ENCODE peak calls at places on chromosomes 5 and 9, in six cellular contexts. One of them, this sample, is unnamed.

GRCh38 chr9:111965566-111966019 is 69.0 kb downstream of the UGCG start:
- DNase-seq in WERI-Rb-1: no peak
- DNase-seq in ovary: no peak
- DNase-seq in breast epithelium: no peak
- DNase-seq in hepatocyte: peak
- DNase-seq in brain microvascular endothelial cell: peak
- DNase-seq in this sample: peak

GRCh38 chr5:17374973-17375844 is 122.8 kb upstream of the TAF11L2 start:
- DNase-seq in brain microvascular endothelial cell: peak
- DNase-seq in ovary: no peak
- DNase-seq in breast epithelium: no peak
- DNase-seq in hepatocyte: peak
- DNase-seq in WERI-Rb-1: no peak
- DNase-seq in this sample: peak

GRCh38 chr5:9052421-9052820 is 493.5 kb downstream of the SEMA5A start:
- DNase-seq in hepatocyte: no peak
- DNase-seq in brain microvascular endothelial cell: peak
- DNase-seq in breast epithelium: no peak
- DNase-seq in WERI-Rb-1: no peak
- DNase-seq in ovary: no peak
- DNase-seq in this sample: no peak

GRCh38 chr5:124747770-124748686 is 1.6 kb upstream of the ZNF608 start:
- DNase-seq in breast epithelium: no peak
- DNase-seq in brain microvascular endothelial cell: no peak
- DNase-seq in hepatocyte: peak
- DNase-seq in ovary: no peak
- DNase-seq in WERI-Rb-1: peak
- DNase-seq in this sample: no peak

GRCh38 chr5:180959661-180960060 is 29.0 kb upstream of the BTNL3 start:
- DNase-seq in hepatocyte: no peak
- DNase-seq in ovary: no peak
- DNase-seq in brain microvascular endothelial cell: no peak
- DNase-seq in breast epithelium: no peak
- DNase-seq in WERI-Rb-1: no peak
- DNase-seq in this sample: no peak

GRCh38 chr5:59798862-59799667 is 94.5 kb downstream of the PDE4D start:
- DNase-seq in ovary: no peak
- DNase-seq in breast epithelium: no peak
- DNase-seq in hepatocyte: peak
- DNase-seq in WERI-Rb-1: no peak
- DNase-seq in brain microvascular endothelial cell: no peak
- DNase-seq in this sample: peak

GRCh38 chr5:146137967-146138403 is 32.6 kb upstream of the PLAC8L1 start:
- DNase-seq in hepatocyte: peak
- DNase-seq in breast epithelium: no peak
- DNase-seq in brain microvascular endothelial cell: peak
- DNase-seq in ovary: no peak
- DNase-seq in WERI-Rb-1: no peak
- DNase-seq in this sample: no peak

GRCh38 chr5:9381464-9381863 is 164.4 kb downstream of the SEMA5A start:
- DNase-seq in breast epithelium: no peak
- DNase-seq in ovary: no peak
- DNase-seq in hepatocyte: no peak
- DNase-seq in brain microvascular endothelial cell: no peak
- DNase-seq in WERI-Rb-1: no peak
- DNase-seq in this sample: no peak

GRCh38 chr9:33148367-33149019 is 18.6 kb downstream of the B4GALT1 start:
- DNase-seq in ovary: peak
- DNase-seq in WERI-Rb-1: no peak
- DNase-seq in brain microvascular endothelial cell: no peak
- DNase-seq in breast epithelium: no peak
- DNase-seq in hepatocyte: no peak
- DNase-seq in this sample: no peak

GRCh38 chr5:172179032-172179989 is 8.7 kb downstream of the STK10 start:
- DNase-seq in ovary: no peak
- DNase-seq in breast epithelium: no peak
- DNase-seq in WERI-Rb-1: no peak
- DNase-seq in brain microvascular endothelial cell: peak
- DNase-seq in hepatocyte: no peak
- DNase-seq in this sample: no peak

GRCh38 chr5:88269222-88269771 is 652 bp upstream of the TMEM161B start:
- DNase-seq in breast epithelium: no peak
- DNase-seq in brain microvascular endothelial cell: no peak
- DNase-seq in ovary: peak
- DNase-seq in hepatocyte: peak
- DNase-seq in WERI-Rb-1: peak
- DNase-seq in this sample: no peak

GRCh38 chr5:53407373-53407772 is 73.1 kb upstream of the FST start:
- DNase-seq in hepatocyte: no peak
- DNase-seq in breast epithelium: no peak
- DNase-seq in WERI-Rb-1: no peak
- DNase-seq in brain microvascular endothelial cell: peak
- DNase-seq in ovary: no peak
- DNase-seq in this sample: no peak

GRCh38 chr9:15144567-15145174 is 162.3 kb downstream of the TTC39B start:
- DNase-seq in hepatocyte: no peak
- DNase-seq in ovary: no peak
- DNase-seq in WERI-Rb-1: no peak
- DNase-seq in brain microvascular endothelial cell: no peak
- DNase-seq in breast epithelium: no peak
- DNase-seq in this sample: peak

GRCh38 chr5:172065431-172066065 is 59.1 kb upstream of the FBXW11 start:
- DNase-seq in brain microvascular endothelial cell: no peak
- DNase-seq in ovary: no peak
- DNase-seq in breast epithelium: peak
- DNase-seq in WERI-Rb-1: no peak
- DNase-seq in hepatocyte: no peak
- DNase-seq in this sample: no peak

GRCh38 chr5:172505840-172506638 is 51.7 kb upstream of the SH3PXD2B start:
- DNase-seq in hepatocyte: no peak
- DNase-seq in WERI-Rb-1: peak
- DNase-seq in ovary: no peak
- DNase-seq in brain microvascular endothelial cell: no peak
- DNase-seq in breast epithelium: no peak
- DNase-seq in this sample: no peak

GRCh38 chr9:69671291-69671903 is 774 bp downstream of the APBA1 start:
- DNase-seq in breast epithelium: no peak
- DNase-seq in WERI-Rb-1: no peak
- DNase-seq in brain microvascular endothelial cell: no peak
- DNase-seq in ovary: peak
- DNase-seq in hepatocyte: no peak
- DNase-seq in this sample: no peak

GRCh38 chr9:120890415-120891254 is 13.6 kb upstream of the PHF19 start:
- DNase-seq in breast epithelium: no peak
- DNase-seq in hepatocyte: no peak
- DNase-seq in brain microvascular endothelial cell: no peak
- DNase-seq in WERI-Rb-1: no peak
- DNase-seq in ovary: no peak
- DNase-seq in this sample: no peak

GRCh38 chr9:137708590-137709284 is 89.9 kb downstream of the EHMT1 start:
- DNase-seq in breast epithelium: no peak
- DNase-seq in brain microvascular endothelial cell: no peak
- DNase-seq in ovary: no peak
- DNase-seq in hepatocyte: no peak
- DNase-seq in WERI-Rb-1: no peak
- DNase-seq in this sample: peak

GRCh38 chr9:136403538-136403914 is 3.6 kb upstream of the SNAPC4 start:
- DNase-seq in WERI-Rb-1: no peak
- DNase-seq in brain microvascular endothelial cell: no peak
- DNase-seq in ovary: no peak
- DNase-seq in hepatocyte: no peak
- DNase-seq in breast epithelium: no peak
- DNase-seq in this sample: no peak

GRCh38 chr9:10250200-10250599 is 362.6 kb downstream of the PTPRD start:
- DNase-seq in WERI-Rb-1: no peak
- DNase-seq in hepatocyte: peak
- DNase-seq in breast epithelium: no peak
- DNase-seq in brain microvascular endothelial cell: no peak
- DNase-seq in ovary: no peak
- DNase-seq in this sample: no peak

GRCh38 chr9:128420060-128420650 is 502 bp upstream of the CERCAM start:
- DNase-seq in ovary: peak
- DNase-seq in hepatocyte: peak
- DNase-seq in brain microvascular endothelial cell: peak
- DNase-seq in WERI-Rb-1: peak
- DNase-seq in breast epithelium: peak
- DNase-seq in this sample: no peak

GRCh38 chr9:112249277-112249676 is 74.2 kb upstream of the SUSD1 start:
- DNase-seq in breast epithelium: no peak
- DNase-seq in hepatocyte: no peak
- DNase-seq in ovary: no peak
- DNase-seq in brain microvascular endothelial cell: no peak
- DNase-seq in WERI-Rb-1: no peak
- DNase-seq in this sample: peak

GRCh38 chr9:124595743-124596142 is 88.5 kb upstream of the NR5A1 start:
- DNase-seq in breast epithelium: no peak
- DNase-seq in hepatocyte: peak
- DNase-seq in WERI-Rb-1: no peak
- DNase-seq in brain microvascular endothelial cell: no peak
- DNase-seq in ovary: no peak
- DNase-seq in this sample: no peak
- H3K27ac ChIP-seq in breast epithelium: no peak
- H3K27ac ChIP-seq in hepatocyte: peak
- H3K27ac ChIP-seq in WERI-Rb-1: no peak
- H3K27ac ChIP-seq in brain microvascular endothelial cell: no peak
- H3K27ac ChIP-seq in ovary: no peak
- H3K27ac ChIP-seq in this sample: no peak

GRCh38 chr9:126226991-126227937 is 99.4 kb upstream of the MVB12B start:
- DNase-seq in ovary: no peak
- DNase-seq in WERI-Rb-1: no peak
- DNase-seq in brain microvascular endothelial cell: no peak
- DNase-seq in breast epithelium: no peak
- DNase-seq in hepatocyte: no peak
- DNase-seq in this sample: no peak
- H3K27ac ChIP-seq in ovary: no peak
- H3K27ac ChIP-seq in WERI-Rb-1: no peak
- H3K27ac ChIP-seq in brain microvascular endothelial cell: no peak
- H3K27ac ChIP-seq in breast epithelium: no peak
- H3K27ac ChIP-seq in hepatocyte: no peak
- H3K27ac ChIP-seq in this sample: no peak

GRCh38 chr9:123643518-123643917 is 286.4 kb downstream of the DENND1A start:
- DNase-seq in hepatocyte: no peak
- DNase-seq in breast epithelium: no peak
- DNase-seq in brain microvascular endothelial cell: no peak
- DNase-seq in ovary: no peak
- DNase-seq in WERI-Rb-1: no peak
- DNase-seq in this sample: no peak
- H3K27ac ChIP-seq in hepatocyte: no peak
- H3K27ac ChIP-seq in breast epithelium: peak
- H3K27ac ChIP-seq in brain microvascular endothelial cell: no peak
- H3K27ac ChIP-seq in ovary: no peak
- H3K27ac ChIP-seq in WERI-Rb-1: peak
- H3K27ac ChIP-seq in this sample: no peak

GRCh38 chr5:14399054-14399657 is 182.4 kb upstream of the OTULINL start:
- DNase-seq in breast epithelium: no peak
- DNase-seq in ovary: no peak
- DNase-seq in WERI-Rb-1: no peak
- DNase-seq in brain microvascular endothelial cell: peak
- DNase-seq in hepatocyte: peak
- DNase-seq in this sample: no peak
- H3K27ac ChIP-seq in breast epithelium: no peak
- H3K27ac ChIP-seq in ovary: no peak
- H3K27ac ChIP-seq in WERI-Rb-1: no peak
- H3K27ac ChIP-seq in brain microvascular endothelial cell: peak
- H3K27ac ChIP-seq in hepatocyte: no peak
- H3K27ac ChIP-seq in this sample: peak

GRCh38 chr5:68534131-68534940 is 318.8 kb downstream of the PIK3R1 start:
- DNase-seq in WERI-Rb-1: no peak
- DNase-seq in ovary: peak
- DNase-seq in hepatocyte: peak
- DNase-seq in brain microvascular endothelial cell: peak
- DNase-seq in breast epithelium: no peak
- DNase-seq in this sample: no peak
- H3K27ac ChIP-seq in WERI-Rb-1: no peak
- H3K27ac ChIP-seq in ovary: peak
- H3K27ac ChIP-seq in hepatocyte: peak
- H3K27ac ChIP-seq in brain microvascular endothelial cell: no peak
- H3K27ac ChIP-seq in breast epithelium: peak
- H3K27ac ChIP-seq in this sample: no peak

GRCh38 chr5:153267506-153267905 is 223.0 kb upstream of the GRIA1 start:
- DNase-seq in WERI-Rb-1: no peak
- DNase-seq in brain microvascular endothelial cell: no peak
- DNase-seq in breast epithelium: no peak
- DNase-seq in hepatocyte: peak
- DNase-seq in ovary: no peak
- DNase-seq in this sample: peak
- H3K27ac ChIP-seq in WERI-Rb-1: no peak
- H3K27ac ChIP-seq in brain microvascular endothelial cell: no peak
- H3K27ac ChIP-seq in breast epithelium: no peak
- H3K27ac ChIP-seq in hepatocyte: no peak
- H3K27ac ChIP-seq in ovary: no peak
- H3K27ac ChIP-seq in this sample: peak

DNA sequence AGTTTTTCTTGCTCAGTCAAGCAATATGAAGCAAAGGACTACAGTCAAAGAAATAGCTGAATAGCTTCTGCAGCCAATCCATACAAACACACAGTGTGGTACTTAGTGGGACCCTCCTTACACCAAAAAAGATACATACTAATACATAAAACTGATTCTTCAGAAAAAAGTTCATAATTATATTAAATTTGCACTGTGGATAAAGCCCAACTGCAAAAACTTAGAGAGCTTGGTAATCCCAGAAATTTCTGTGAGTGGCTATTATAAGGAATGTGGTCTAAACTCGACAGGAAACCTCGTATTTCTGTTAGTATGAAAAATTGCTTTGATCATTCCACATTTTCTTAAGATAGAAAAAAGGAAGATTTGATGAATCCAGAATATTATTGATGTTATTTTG is 245.4 kb downstream of the FBXL17 start:
- DNase-seq in hepatocyte: no peak
- DNase-seq in ovary: no peak
- DNase-seq in WERI-Rb-1: no peak
- DNase-seq in brain microvascular endothelial cell: no peak
- DNase-seq in breast epithelium: no peak
- DNase-seq in this sample: no peak
- H3K27ac ChIP-seq in hepatocyte: no peak
- H3K27ac ChIP-seq in ovary: no peak
- H3K27ac ChIP-seq in WERI-Rb-1: no peak
- H3K27ac ChIP-seq in brain microvascular endothelial cell: no peak
- H3K27ac ChIP-seq in breast epithelium: no peak
- H3K27ac ChIP-seq in this sample: no peak

This sample was measured in epithelial cell of prostate.